ENCODE peak calls at places on chromosome 4, in ten cellular contexts. P is psoas muscle; B is lung; C is CD8-positive, alpha-beta T cell; N is sigmoid colon; X is cardiac muscle cell; K is MM.1S; Y is suprapubic skin; L is Caco-2; J is upper lobe of right lung. G is an unnamed sample. For H3K4me1 and H3K9me3, the result is how much of the 10 kb centered on the place peaks cover.

GRCh38 chr4:44425614-44426208 is 22.9 kb downstream of the KCTD8 start:
- DNase-seq in J (no peak), B (no peak), X (peak), K (no peak), P (no peak), L (peak), N (no peak), Y (no peak), C (no peak), G (no peak)

GRCh38 chr4:86834901-86835300 is 14.3 kb downstream of the SLC10A6 start:
- DNase-seq in N (no peak), J (no peak), P (no peak), K (no peak), B (no peak), L (no peak), Y (no peak), X (no peak), C (no peak), G (no peak)

GRCh38 chr4:149845643-149846208 is 30.1 kb upstream of the IQCM start:
- DNase-seq in B (no peak), Y (no peak), X (no peak), P (no peak), J (no peak), K (no peak), N (no peak), L (no peak), C (no peak), G (no peak)

GRCh38 chr4:158778065-158778711 is 9.4 kb downstream of the FNIP2 start:
- DNase-seq in X (no peak), L (no peak), C (no peak), N (no peak), Y (no peak), K (peak), J (no peak), B (no peak), P (no peak), G (no peak)

GRCh38 chr4:47785196-47785595 is 52.7 kb downstream of the CORIN start:
- DNase-seq in P (no peak), X (peak), J (no peak), K (no peak), C (no peak), Y (no peak), B (no peak), N (no peak), L (no peak), G (no peak)

GRCh38 chr4:78667764-78668163 is 108.4 kb upstream of the BMP2K start:
- DNase-seq in P (no peak), N (no peak), C (no peak), X (no peak), L (no peak), K (no peak), B (no peak), J (no peak), Y (no peak), G (no peak)

GRCh38 chr4:26152051-26152450 is 168.8 kb upstream of the RBPJ start:
- DNase-seq in C (no peak), L (no peak), B (no peak), P (no peak), Y (no peak), X (no peak), N (no peak), J (no peak), K (no peak), G (no peak)

GRCh38 chr4:39712819-39713607 is 15.1 kb downstream of the UBE2K start:
- DNase-seq in K (no peak), X (no peak), L (no peak), N (no peak), B (no peak), P (no peak), C (no peak), J (no peak), Y (no peak), G (no peak)

GRCh38 chr4:111027526-111027925 is 404.6 kb upstream of the PITX2 start:
- DNase-seq in Y (no peak), J (no peak), C (no peak), K (no peak), N (no peak), X (no peak), P (no peak), L (no peak), B (no peak), G (no peak)

GRCh38 chr4:22458112-22458511 is 57.8 kb downstream of the ADGRA3 start:
- DNase-seq in L (peak), P (peak), Y (no peak), K (no peak), N (no peak), X (no peak), C (no peak), B (no peak), J (no peak), G (no peak)

GRCh38 chr4:6020633-6021032 is 2.4 kb upstream of the C4orf50 start:
- DNase-seq in L (no peak), C (no peak), B (no peak), X (no peak), K (no peak), N (no peak), J (no peak), Y (no peak), P (no peak), G (no peak)

GRCh38 chr4:167622481-167623240 is 388.4 kb upstream of the SPOCK3 start:
- DNase-seq in B (no peak), X (peak), N (no peak), K (peak), P (peak), C (no peak), L (peak), J (peak), Y (no peak), G (peak)

GRCh38 chr4:101651778-101652177 is 138.8 kb upstream of the BANK1 start:
- DNase-seq in Y (no peak), X (peak), P (peak), B (no peak), K (no peak), J (no peak), N (no peak), L (no peak), C (no peak), G (no peak)

GRCh38 chr4:185567828-185568442 is 32.6 kb upstream of the PDLIM3 start:
- DNase-seq in N (peak), B (peak), Y (peak), C (no peak), J (no peak), K (no peak), X (no peak), L (no peak), P (peak), G (peak)

GRCh38 chr4:13285336-13285735 is 198.8 kb downstream of the RAB28 start:
- DNase-seq in B (no peak), Y (no peak), X (no peak), N (no peak), P (no peak), L (no peak), K (no peak), C (no peak), J (no peak), G (no peak)

GRCh38 chr4:27168783-27169182 is 308.1 kb downstream of the STIM2 start:
- DNase-seq in Y (no peak), K (no peak), C (no peak), L (no peak), J (no peak), X (no peak), B (no peak), P (no peak), N (no peak), G (no peak)

GRCh38 chr4:2095236-2096072 is 36.3 kb downstream of the NAT8L start:
- DNase-seq in X (no peak), B (peak), N (no peak), L (no peak), Y (no peak), J (no peak), P (no peak), K (no peak), C (no peak), G (no peak)

GRCh38 chr4:24871176-24871575 is 41.7 kb downstream of the CCDC149 start:
- DNase-seq in L (no peak), C (no peak), J (no peak), B (no peak), N (no peak), X (no peak), Y (no peak), K (no peak), P (no peak), G (no peak)

GRCh38 chr4:122364700-122365404 is 14.0 kb upstream of the ADAD1 start:
- DNase-seq in N (no peak), B (no peak), C (no peak), Y (no peak), X (peak), L (peak), K (no peak), J (no peak), P (no peak), G (peak)

GRCh38 chr4:174318829-174319764 is 35.4 kb downstream of the CEP44 start:
- DNase-seq in N (no peak), Y (no peak), L (no peak), X (peak), P (no peak), C (no peak), B (no peak), K (peak), J (no peak), G (peak)

GRCh38 chr4:138696771-138697170 is 318.8 kb upstream of the NOCT start:
- DNase-seq in N (no peak), Y (no peak), B (no peak), K (no peak), C (no peak), J (no peak), L (no peak), P (no peak), X (no peak), G (no peak)

GRCh38 chr4:164779811-164780216 is 25.9 kb downstream of the SMIM31 start:
- DNase-seq in L (peak), N (no peak), J (no peak), K (peak), B (no peak), C (no peak), X (peak), P (no peak), Y (no peak), G (peak)

GRCh38 chr4:102308032-102308799 is 37.1 kb downstream of the SLC39A8 start:
- DNase-seq in L (no peak), K (no peak), J (no peak), P (no peak), C (no peak), N (no peak), B (no peak), Y (no peak), X (no peak), G (no peak)

GRCh38 chr4:24235609-24236008 is 345.8 kb upstream of the PPARGC1A start:
- DNase-seq in B (no peak), J (no peak), L (no peak), Y (no peak), C (no peak), K (no peak), P (no peak), N (no peak), X (no peak), G (no peak)

GRCh38 chr4:181520790-181521189 is 722.4 kb upstream of the TENM3 start:
- DNase-seq in C (no peak), N (no peak), P (no peak), J (no peak), Y (no peak), X (no peak), L (no peak), K (no peak), B (no peak), G (no peak)

GRCh38 chr4:40183615-40184411 is 13.0 kb upstream of the RHOH start:
- DNase-seq in P (no peak), J (no peak), L (no peak), B (no peak), C (no peak), X (no peak), K (peak), N (no peak), Y (no peak), G (no peak)

GRCh38 chr4:23401572-23401971 is 488.3 kb downstream of the PPARGC1A start:
- DNase-seq in L (no peak), K (no peak), Y (no peak), N (no peak), J (no peak), X (no peak), P (no peak), C (no peak), B (no peak), G (no peak)

GRCh38 chr4:78057135-78057599 is at the start of gene FRAS1:
- DNase-seq in P (peak), C (no peak), B (no peak), Y (peak), K (no peak), L (peak), N (peak), X (peak), J (peak), G (peak)

GRCh38 chr4:165606465-165607205 is 227.8 kb downstream of the CPE start:
- DNase-seq in K (no peak), L (no peak), X (no peak), J (no peak), B (no peak), Y (no peak), C (no peak), N (no peak), P (no peak), G (no peak)

GRCh38 chr4:40840985-40841571 is 91.3 kb downstream of the NSUN7 start:
- DNase-seq in P (peak), L (peak), J (peak), N (peak), K (peak), Y (peak), X (peak), B (peak), C (peak), G (peak)

GRCh38 chr4:925171-925570 is 6.9 kb downstream of the GAK start:
- DNase-seq in P (no peak), X (no peak), K (no peak), N (no peak), L (no peak), Y (no peak), B (no peak), J (peak), C (no peak), G (no peak)

GRCh38 chr4:144699565-144699964 is 53.6 kb downstream of the HHIP start:
- DNase-seq in K (no peak), C (no peak), N (no peak), Y (no peak), L (no peak), P (no peak), J (no peak), X (no peak), B (no peak), G (no peak)

GRCh38 chr4:41512139-41512538 is 25.8 kb upstream of the LIMCH1 start:
- DNase-seq in N (no peak), J (no peak), B (no peak), C (no peak), P (no peak), L (no peak), X (no peak), Y (no peak), K (no peak), G (no peak)

GRCh38 chr4:79232555-79232954 is 93.3 kb downstream of the NAA11 start:
- DNase-seq in Y (no peak), B (no peak), J (no peak), K (no peak), P (no peak), N (no peak), C (no peak), L (no peak), X (no peak), G (no peak)

GRCh38 chr4:112526061-112526460 is 10.1 kb upstream of the NEUROG2 start:
- DNase-seq in P (no peak), X (no peak), B (no peak), N (no peak), Y (no peak), L (no peak), J (no peak), C (no peak), K (no peak), G (no peak)

GRCh38 chr4:92172203-92172602 is 131.6 kb upstream of the GRID2 start:
- DNase-seq in K (no peak), N (no peak), L (no peak), Y (no peak), B (no peak), X (no peak), J (no peak), P (no peak), C (no peak), G (no peak)
- TF ChIP-seq CTCF in K (no peak), N (no peak), L (no peak), Y (no peak), B (no peak), X (peak), J (no peak), P (no peak), C (no peak), G (no peak)

GRCh38 chr4:3786196-3786869 is 20.1 kb downstream of the ADRA2C start:
- DNase-seq in C (no peak), K (no peak), P (no peak), X (no peak), B (no peak), J (no peak), Y (no peak), L (no peak), N (no peak), G (peak)

GRCh38 chr4:3787489-3788365 is 21.5 kb downstream of the ADRA2C start:
- DNase-seq in L (no peak), B (no peak), K (no peak), C (no peak), X (no peak), J (no peak), N (no peak), P (no peak), Y (no peak), G (no peak)

GRCh38 chr4:3783691-3784306 is 17.6 kb downstream of the ADRA2C start:
- DNase-seq in P (no peak), B (no peak), N (no peak), K (no peak), L (peak), C (no peak), Y (no peak), J (no peak), X (peak), G (no peak)

GRCh38 chr4:3784469-3785291 is 18.5 kb downstream of the ADRA2C start:
- DNase-seq in L (peak), K (no peak), X (no peak), B (no peak), Y (no peak), J (no peak), C (no peak), P (no peak), N (no peak), G (no peak)

GRCh38 chr4:3785292-3785565 is 19.0 kb downstream of the ADRA2C start:
- DNase-seq in Y (no peak), N (no peak), J (no peak), B (no peak), X (no peak), C (no peak), K (no peak), P (no peak), L (no peak), G (no peak)
- H3K4me1 ChIP-seq in Y (under half), N (under half), J (under half), B (under half), X (under half), C (under half), K (under half), P (under half), L (under half), G (under half)

GRCh38 chr4:7582313-7583096 is 147.8 kb upstream of the PSAPL1 start:
- DNase-seq in P (no peak), X (no peak), C (no peak), J (no peak), L (no peak), K (no peak), Y (no peak), N (no peak), B (no peak), G (no peak)
- H3K9me3 ChIP-seq in P (under half), X (under half), C (under half), J (under half), L (under half), K (under half), Y (under half), N (under half), B (under half), G (under half)

GRCh38 chr4:170134821-170135220 is 45.1 kb upstream of the AADAT start:
- DNase-seq in L (no peak), P (no peak), K (no peak), J (no peak), X (no peak), B (no peak), N (no peak), C (no peak), Y (no peak), G (no peak)

GRCh38 chr4:170137466-170137865 is 47.7 kb upstream of the AADAT start:
- DNase-seq in B (no peak), L (no peak), J (no peak), C (no peak), N (no peak), X (peak), K (no peak), P (no peak), Y (no peak), G (no peak)

GRCh38 chr4:170139764-170140163 is 50.0 kb upstream of the AADAT start:
- DNase-seq in Y (no peak), N (no peak), L (no peak), C (no peak), B (no peak), K (no peak), J (no peak), P (no peak), X (no peak), G (no peak)

GRCh38 chr4:170138580-170139194 is 48.9 kb upstream of the AADAT start:
- DNase-seq in C (peak), P (peak), K (peak), N (peak), X (peak), Y (peak), J (peak), B (peak), L (peak), G (peak)
- TF ChIP-seq CTCF in C (peak), P (peak), K (peak), N (peak), X (peak), Y (peak), J (peak), B (peak), L (peak), G (peak)

DNA sequence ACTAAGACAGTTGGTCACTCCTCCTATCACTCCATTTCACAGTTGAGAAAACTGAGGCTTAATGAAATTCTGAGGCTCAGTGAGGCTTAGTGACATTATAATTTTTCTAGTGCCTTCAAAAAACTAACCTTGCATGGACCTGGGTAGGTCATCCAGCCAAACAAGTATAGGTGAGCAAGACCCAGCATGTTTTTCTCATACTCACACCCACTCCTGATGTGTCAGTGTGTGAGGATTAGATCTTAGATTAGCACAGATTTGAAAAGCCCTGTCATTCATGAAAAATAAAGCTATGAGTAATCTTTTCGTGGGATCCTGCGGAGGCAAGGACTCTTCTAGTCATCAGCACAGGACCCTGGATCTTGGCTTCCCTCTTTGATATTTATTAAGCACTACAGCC is 146.7 kb downstream of the CHIC2 start:
- DNase-seq in B (no peak), Y (no peak), J (no peak), X (no peak), C (no peak), P (no peak), K (no peak), L (no peak), N (no peak), G (no peak)
- H3K4me1 ChIP-seq in B (under half), Y (under half), J (under half), X (under half), C (under half), P (under half), K (under half), L (under half), N (under half), G (under half)

GRCh38 chr4:18934197-18934596 is 912.6 kb upstream of the LCORL start:
- DNase-seq in L (no peak), N (no peak), B (no peak), Y (no peak), C (no peak), X (no peak), P (no peak), J (no peak), K (peak), G (no peak)

GRCh38 chr4:18938343-18939109 is 917.0 kb upstream of the LCORL start:
- DNase-seq in X (no peak), C (no peak), P (no peak), B (no peak), J (no peak), L (no peak), Y (no peak), N (no peak), K (no peak), G (no peak)

GRCh38 chr4:18937746-18938145 is 916.2 kb upstream of the LCORL start:
- DNase-seq in B (no peak), J (no peak), Y (no peak), K (no peak), P (no peak), C (no peak), N (no peak), X (no peak), L (no peak), G (no peak)

GRCh38 chr4:18937080-18937479 is 915.5 kb upstream of the LCORL start:
- DNase-seq in B (no peak), L (no peak), Y (no peak), X (no peak), C (no peak), K (no peak), N (no peak), J (no peak), P (no peak), G (no peak)

GRCh38 chr4:18935956-18936355 is 914.4 kb upstream of the LCORL start:
- DNase-seq in L (no peak), J (no peak), X (peak), Y (no peak), B (no peak), N (no peak), C (no peak), P (no peak), K (no peak), G (no peak)
- H3K9me3 ChIP-seq in L (under half), J (under half), X (under half), Y (under half), B (under half), N (under half), C (under half), P (under half), K (under half), G (under half)

DNA sequence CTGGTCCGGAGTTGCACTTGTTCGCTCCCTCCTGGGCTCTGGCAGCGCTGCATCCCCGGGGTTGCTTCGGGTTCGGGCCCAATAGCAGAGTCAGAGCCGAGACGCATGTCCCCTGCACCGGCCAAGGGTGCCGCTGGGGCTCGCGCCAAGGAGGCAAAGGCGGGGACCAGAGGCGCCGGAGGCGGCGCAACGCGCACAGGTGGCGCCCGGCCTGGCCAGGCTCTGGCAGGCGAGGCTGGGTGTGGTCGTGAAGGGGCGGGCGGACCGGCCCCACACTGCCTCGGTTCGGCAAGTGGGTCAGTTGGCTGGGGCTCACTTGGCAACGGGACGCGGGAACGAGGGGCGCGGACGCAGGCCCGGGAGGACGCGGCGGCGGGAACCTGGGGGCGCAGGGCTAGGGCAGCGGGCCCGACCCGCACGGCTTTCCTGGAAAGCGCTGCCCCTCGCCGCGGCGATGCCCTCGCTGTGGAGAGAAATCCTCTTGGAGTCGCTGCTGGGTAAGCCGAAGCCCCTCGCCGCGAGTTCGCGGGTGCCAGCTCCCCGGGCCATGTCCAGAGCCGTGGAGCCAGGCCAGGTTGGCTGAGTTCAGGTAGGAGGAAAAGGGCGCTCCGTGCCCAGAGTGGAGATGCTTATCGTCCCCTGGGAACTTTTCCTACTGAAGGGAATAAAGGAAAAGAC is at the start of gene CWH43:
- DNase-seq in J (peak), K (no peak), C (no peak), B (no peak), N (no peak), X (no peak), Y (no peak), P (no peak), L (no peak), G (peak)
- TF ChIP-seq CTCF in J (no peak), K (no peak), C (no peak), B (no peak), N (no peak), X (no peak), Y (no peak), P (no peak), L (no peak), G (no peak)

G was measured in mucosa of descending colon.